ENCODE peak calls at places on chromosome 9, in four cellular contexts. One of them, this sample, is unnamed. For H3K36me3 and H3K4me1, the result is how much of the 10 kb centered on the place peaks cover.

GRCh38 chr9:137421838-137422667 is 909 bp downstream of the EXD3 start:
- DNase-seq in stomach: no peak
- DNase-seq in HCT116: no peak
- DNase-seq in adrenal gland: no peak
- DNase-seq in this sample: no peak

GRCh38 chr9:16236882-16237281 is 633.6 kb downstream of the BNC2 start:
- DNase-seq in stomach: no peak
- DNase-seq in HCT116: no peak
- DNase-seq in adrenal gland: no peak
- DNase-seq in this sample: no peak

GRCh38 chr9:36781532-36781931 is 208.8 kb downstream of the MELK start:
- DNase-seq in stomach: peak
- DNase-seq in HCT116: peak
- DNase-seq in adrenal gland: peak
- DNase-seq in this sample: no peak

GRCh38 chr9:82546131-82546530 is 516.8 kb downstream of the RASEF start:
- DNase-seq in stomach: no peak
- DNase-seq in HCT116: no peak
- DNase-seq in adrenal gland: no peak
- DNase-seq in this sample: no peak

GRCh38 chr9:105333076-105333475 is 88.6 kb downstream of the SLC44A1 start:
- DNase-seq in stomach: no peak
- DNase-seq in HCT116: no peak
- DNase-seq in adrenal gland: no peak
- DNase-seq in this sample: no peak

GRCh38 chr9:89539374-89539773 is 41.5 kb upstream of the SEMA4D start:
- DNase-seq in stomach: no peak
- DNase-seq in HCT116: no peak
- DNase-seq in adrenal gland: no peak
- DNase-seq in this sample: no peak

GRCh38 chr9:107735821-107736220 is 246.3 kb upstream of the KLF4 start:
- DNase-seq in stomach: no peak
- DNase-seq in HCT116: no peak
- DNase-seq in adrenal gland: no peak
- DNase-seq in this sample: no peak

GRCh38 chr9:134922932-134923240 is 5.2 kb upstream of the FCN1 start:
- DNase-seq in stomach: no peak
- DNase-seq in HCT116: no peak
- DNase-seq in adrenal gland: peak
- DNase-seq in this sample: no peak

GRCh38 chr9:36744678-36745077 is 172.0 kb downstream of the MELK start:
- DNase-seq in stomach: no peak
- DNase-seq in HCT116: no peak
- DNase-seq in adrenal gland: no peak
- DNase-seq in this sample: no peak

GRCh38 chr9:136344544-136345280 is 17.4 kb downstream of the GPSM1 start:
- DNase-seq in stomach: no peak
- DNase-seq in HCT116: no peak
- DNase-seq in adrenal gland: no peak
- DNase-seq in this sample: no peak

GRCh38 chr9:136342191-136343120 is 15.1 kb downstream of the GPSM1 start:
- DNase-seq in stomach: peak
- DNase-seq in HCT116: no peak
- DNase-seq in adrenal gland: peak
- DNase-seq in this sample: peak

GRCh38 chr9:136343121-136343883 is 16.0 kb downstream of the GPSM1 start:
- DNase-seq in stomach: peak
- DNase-seq in HCT116: no peak
- DNase-seq in adrenal gland: peak
- DNase-seq in this sample: no peak

GRCh38 chr9:136345281-136346156 is 18.0 kb downstream of the DNLZ start:
- DNase-seq in stomach: peak
- DNase-seq in HCT116: no peak
- DNase-seq in adrenal gland: peak
- DNase-seq in this sample: no peak

GRCh38 chr9:136343884-136344269 is 16.5 kb downstream of the GPSM1 start:
- DNase-seq in stomach: no peak
- DNase-seq in HCT116: no peak
- DNase-seq in adrenal gland: no peak
- DNase-seq in this sample: no peak
- H3K36me3 ChIP-seq in stomach: under half
- H3K36me3 ChIP-seq in HCT116: under half
- H3K36me3 ChIP-seq in adrenal gland: under half
- H3K36me3 ChIP-seq in this sample: under half

GRCh38 chr9:95923794-95924193 is 48.3 kb downstream of the ERCC6L2 start:
- DNase-seq in stomach: no peak
- DNase-seq in HCT116: no peak
- DNase-seq in adrenal gland: peak
- DNase-seq in this sample: no peak

GRCh38 chr9:95927288-95928004 is 52.0 kb downstream of the ERCC6L2 start:
- DNase-seq in stomach: no peak
- DNase-seq in HCT116: no peak
- DNase-seq in adrenal gland: no peak
- DNase-seq in this sample: no peak

GRCh38 chr9:95930314-95930713 is 54.8 kb downstream of the ERCC6L2 start:
- DNase-seq in stomach: no peak
- DNase-seq in HCT116: no peak
- DNase-seq in adrenal gland: no peak
- DNase-seq in this sample: no peak

GRCh38 chr9:95920024-95920423 is 44.5 kb downstream of the ERCC6L2 start:
- DNase-seq in stomach: no peak
- DNase-seq in HCT116: no peak
- DNase-seq in adrenal gland: no peak
- DNase-seq in this sample: no peak

GRCh38 chr9:95924955-95925354 is 49.5 kb downstream of the ERCC6L2 start:
- DNase-seq in stomach: no peak
- DNase-seq in HCT116: no peak
- DNase-seq in adrenal gland: no peak
- DNase-seq in this sample: no peak
- H3K4me1 ChIP-seq in stomach: under half
- H3K4me1 ChIP-seq in HCT116: under half
- H3K4me1 ChIP-seq in adrenal gland: under half
- H3K4me1 ChIP-seq in this sample: under half

GRCh38 chr9:112104401-112104800 is 70.7 kb downstream of the SUSD1 start:
- DNase-seq in stomach: no peak
- DNase-seq in HCT116: no peak
- DNase-seq in adrenal gland: no peak
- DNase-seq in this sample: no peak
- H3K27ac ChIP-seq in stomach: no peak
- H3K27ac ChIP-seq in HCT116: no peak
- H3K27ac ChIP-seq in adrenal gland: no peak
- H3K27ac ChIP-seq in this sample: no peak

GRCh38 chr9:86315088-86315487 is 32.8 kb upstream of the ISCA1 start:
- DNase-seq in stomach: no peak
- DNase-seq in HCT116: no peak
- DNase-seq in adrenal gland: no peak
- DNase-seq in this sample: no peak
- H3K36me3 ChIP-seq in stomach: half or more
- H3K36me3 ChIP-seq in HCT116: under half
- H3K36me3 ChIP-seq in adrenal gland: under half
- H3K36me3 ChIP-seq in this sample: half or more

GRCh38 chr9:35728041-35728971 is 3.7 kb downstream of the TLN1 start:
- DNase-seq in stomach: peak
- DNase-seq in HCT116: no peak
- DNase-seq in adrenal gland: peak
- DNase-seq in this sample: no peak
- H3K4me1 ChIP-seq in stomach: half or more
- H3K4me1 ChIP-seq in HCT116: under half
- H3K4me1 ChIP-seq in adrenal gland: half or more
- H3K4me1 ChIP-seq in this sample: half or more

GRCh38 chr9:20552874-20553624 is 69.2 kb downstream of the MLLT3 start:
- DNase-seq in stomach: no peak
- DNase-seq in HCT116: no peak
- DNase-seq in adrenal gland: no peak
- DNase-seq in this sample: no peak

GRCh38 chr9:20551236-20551635 is 71.1 kb downstream of the MLLT3 start:
- DNase-seq in stomach: no peak
- DNase-seq in HCT116: no peak
- DNase-seq in adrenal gland: no peak
- DNase-seq in this sample: no peak

GRCh38 chr9:20550326-20550725 is 72.0 kb downstream of the MLLT3 start:
- DNase-seq in stomach: no peak
- DNase-seq in HCT116: no peak
- DNase-seq in adrenal gland: no peak
- DNase-seq in this sample: no peak

GRCh38 chr9:20553750-20554149 is 68.5 kb downstream of the MLLT3 start:
- DNase-seq in stomach: no peak
- DNase-seq in HCT116: no peak
- DNase-seq in adrenal gland: no peak
- DNase-seq in this sample: no peak

DNA sequence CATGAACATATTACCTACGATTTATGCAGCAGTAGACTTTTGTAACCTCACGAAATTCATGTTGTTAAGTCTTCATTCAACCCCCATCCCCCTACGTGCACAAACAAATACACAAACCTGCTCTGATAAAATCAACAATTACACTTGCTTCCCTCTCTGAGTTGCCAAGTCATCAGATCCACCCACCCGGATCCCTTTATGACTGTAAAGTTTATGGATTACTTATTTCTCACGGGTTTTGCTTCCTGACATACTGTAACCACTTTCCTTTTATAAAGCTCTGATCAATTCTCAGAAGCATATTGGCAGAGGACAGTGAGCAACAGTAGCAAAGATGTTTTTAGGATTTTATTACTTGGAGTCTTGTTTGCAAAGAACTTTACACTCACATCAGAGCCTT is 70.5 kb downstream of the MLLT3 start:
- DNase-seq in stomach: no peak
- DNase-seq in HCT116: no peak
- DNase-seq in adrenal gland: no peak
- DNase-seq in this sample: peak
- H3K27ac ChIP-seq in stomach: no peak
- H3K27ac ChIP-seq in HCT116: no peak
- H3K27ac ChIP-seq in adrenal gland: no peak
- H3K27ac ChIP-seq in this sample: no peak

DNA sequence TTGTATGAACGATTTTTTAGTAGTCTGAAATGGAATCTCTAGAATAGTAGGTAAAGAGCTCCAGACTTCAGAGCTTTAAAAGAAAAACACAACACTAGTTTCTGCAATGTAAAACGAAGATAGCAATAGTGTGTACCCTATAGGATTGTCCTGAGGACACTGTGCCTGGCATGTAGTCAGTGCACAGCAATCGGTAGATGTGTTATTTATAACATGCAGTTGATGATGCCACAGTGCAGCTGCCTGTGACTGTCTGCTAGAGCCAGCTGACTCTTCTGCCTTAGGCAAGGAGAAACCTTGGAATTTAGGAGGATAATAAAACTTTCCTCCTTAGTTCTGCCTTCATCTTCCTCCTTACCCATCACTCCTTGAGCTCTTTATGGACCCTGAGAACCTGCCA is 27.7 kb upstream of the TMOD1 start:
- DNase-seq in stomach: no peak
- DNase-seq in HCT116: no peak
- DNase-seq in adrenal gland: no peak
- DNase-seq in this sample: no peak
- H3K36me3 ChIP-seq in stomach: under half
- H3K36me3 ChIP-seq in HCT116: under half
- H3K36me3 ChIP-seq in adrenal gland: under half
- H3K36me3 ChIP-seq in this sample: under half

GRCh38 chr9:114925039-114925438 is 5.4 kb downstream of the TNFSF8 start:
- DNase-seq in stomach: no peak
- DNase-seq in HCT116: no peak
- DNase-seq in adrenal gland: no peak
- DNase-seq in this sample: no peak
- H3K4me1 ChIP-seq in stomach: under half
- H3K4me1 ChIP-seq in HCT116: under half
- H3K4me1 ChIP-seq in adrenal gland: under half
- H3K4me1 ChIP-seq in this sample: half or more

This sample was measured in CD4-positive, CD25-positive, alpha-beta regulatory T cell.